ENCODE peak calls at places on chromosome 4, in six cellular contexts. J, O, D, F, E and T are unnamed samples. For H3K4me1 and H3K9me3, the result is how much of the 10 kb centered on the place peaks cover.

GRCh38 chr4:121112530-121112929 is 40.2 kb upstream of the NDNF start:
- DNase-seq in J (no peak), D (no peak), F (no peak), O (peak), E (no peak), T (no peak)

GRCh38 chr4:184439856-184440592 is 34.3 kb downstream of the IRF2 start:
- DNase-seq in D (peak), F (no peak), J (no peak), O (no peak), E (peak), T (no peak)

GRCh38 chr4:8105303-8106100 is 53.1 kb downstream of the ABLIM2 start:
- DNase-seq in E (no peak), J (no peak), F (no peak), D (no peak), O (no peak), T (no peak)

GRCh38 chr4:28558871-28559270 is 1698.2 kb downstream of the STIM2 start:
- DNase-seq in O (no peak), J (no peak), F (no peak), D (no peak), E (peak), T (no peak)

GRCh38 chr4:155974957-155975356 is 21.3 kb upstream of the CTSO start:
- DNase-seq in E (no peak), D (no peak), J (no peak), F (no peak), O (no peak), T (no peak)

GRCh38 chr4:95178938-95179337 is 369.8 kb downstream of the UNC5C start:
- DNase-seq in F (no peak), O (no peak), D (no peak), E (no peak), J (no peak), T (no peak)

GRCh38 chr4:16516796-16517413 is 290.6 kb upstream of the TAPT1 start:
- DNase-seq in O (peak), F (peak), D (peak), E (peak), J (no peak), T (no peak)

GRCh38 chr4:177047070-177047850 is 254.5 kb upstream of the VEGFC start:
- DNase-seq in J (peak), E (peak), O (peak), D (peak), F (no peak), T (no peak)

GRCh38 chr4:165477799-165478198 is 99.0 kb downstream of the CPE start:
- DNase-seq in F (no peak), O (no peak), D (no peak), E (no peak), J (no peak), T (no peak)

GRCh38 chr4:148445071-148445902 is 3.1 kb upstream of the NR3C2 start:
- DNase-seq in E (peak), O (peak), F (peak), D (peak), J (peak), T (peak)

GRCh38 chr4:126843492-126844067 is 789.2 kb upstream of the INTU start:
- DNase-seq in E (no peak), F (no peak), D (no peak), J (no peak), O (no peak), T (no peak)

GRCh38 chr4:128979934-128980333 is 113.4 kb downstream of the SCLT1 start:
- DNase-seq in E (peak), J (no peak), F (no peak), D (no peak), O (peak), T (no peak)

GRCh38 chr4:117898496-117898895 is 135.8 kb upstream of the NDST3 start:
- DNase-seq in J (no peak), D (no peak), O (no peak), F (no peak), E (no peak), T (no peak)

GRCh38 chr4:123833156-123833555 is 436.6 kb downstream of the SPRY1 start:
- DNase-seq in O (peak), D (no peak), E (no peak), J (no peak), F (no peak), T (no peak)

GRCh38 chr4:138834029-138834428 is 181.6 kb upstream of the NOCT start:
- DNase-seq in D (no peak), O (no peak), F (no peak), J (no peak), E (no peak), T (no peak)

GRCh38 chr4:41678086-41678485 is 70.4 kb downstream of the PHOX2B start:
- DNase-seq in F (no peak), O (no peak), E (no peak), J (no peak), D (no peak), T (no peak)

GRCh38 chr4:83083925-83084475 is 30.5 kb downstream of the PLAC8 start:
- DNase-seq in E (no peak), J (peak), O (peak), F (no peak), D (no peak), T (peak)

GRCh38 chr4:124414641-124415040 is 297.9 kb downstream of the ANKRD50 start:
- DNase-seq in F (no peak), E (no peak), J (no peak), O (no peak), D (no peak), T (no peak)

GRCh38 chr4:118988635-118988972 is 100.0 kb downstream of the SYNPO2 start:
- DNase-seq in J (no peak), E (no peak), D (no peak), O (no peak), F (no peak), T (no peak)

GRCh38 chr4:118981839-118982381 is 93.3 kb downstream of the SYNPO2 start:
- DNase-seq in D (peak), J (peak), E (peak), O (peak), F (no peak), T (peak)

GRCh38 chr4:118983293-118983692 is 94.6 kb downstream of the SYNPO2 start:
- DNase-seq in D (no peak), O (no peak), F (no peak), E (no peak), J (no peak), T (no peak)

GRCh38 chr4:118987959-118988634 is 99.4 kb downstream of the SYNPO2 start:
- DNase-seq in J (no peak), O (no peak), F (no peak), D (no peak), E (no peak), T (no peak)

DNA sequence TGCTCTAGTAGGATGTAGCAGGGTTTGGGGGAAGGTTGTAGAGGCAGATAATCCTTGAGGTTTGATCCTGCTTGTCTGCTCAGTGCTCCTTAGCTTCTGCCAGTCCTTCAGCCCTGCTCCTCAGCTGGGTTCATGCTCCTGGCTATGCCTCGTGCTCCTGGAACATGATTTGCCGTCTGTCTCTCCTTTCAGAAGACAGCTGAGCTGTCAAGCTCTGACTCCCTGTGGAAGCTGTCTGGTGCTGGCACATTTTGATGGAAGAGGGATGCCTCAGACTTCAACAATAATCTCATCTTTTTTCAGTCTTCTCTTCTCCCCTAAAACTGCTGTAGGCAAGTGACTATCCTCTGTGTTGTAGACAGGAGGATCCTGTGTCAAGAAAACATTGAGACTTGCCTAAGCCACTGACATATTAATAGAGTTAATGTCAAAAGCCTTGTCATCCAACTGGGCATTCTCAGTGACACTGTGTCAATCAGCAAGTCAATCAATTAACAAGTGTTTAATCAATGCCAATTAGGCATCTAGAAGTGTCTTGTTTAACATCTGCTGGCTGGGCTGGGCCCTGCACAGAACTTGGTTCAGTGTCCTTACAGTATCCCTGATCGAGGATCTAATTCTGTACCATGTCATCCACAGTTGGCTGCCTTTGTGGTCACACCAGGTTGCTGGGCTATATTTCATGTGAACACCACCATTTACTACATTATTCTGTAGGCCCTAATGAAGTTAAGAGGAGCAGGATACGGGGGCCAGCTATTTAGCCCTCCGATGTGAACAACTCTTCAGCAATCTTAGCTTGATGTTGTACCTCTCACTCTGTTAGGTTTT is 96.7 kb downstream of the SYNPO2 start:
- DNase-seq in E (no peak), O (no peak), J (no peak), F (no peak), D (no peak), T (no peak)
- H3K4me1 ChIP-seq in E (under half), O (under half), J (under half), F (half or more), D (under half), T (under half)

GRCh38 chr4:69049860-69050259 is 46.4 kb upstream of the UGT2B7 start:
- DNase-seq in F (no peak), O (no peak), D (no peak), E (no peak), J (no peak), T (no peak)
- H3K9me3 ChIP-seq in F (under half), O (under half), D (under half), E (under half), J (under half), T (under half)

GRCh38 chr4:85177092-85177491 is 210.6 kb upstream of the WDFY3 start:
- DNase-seq in O (no peak), F (no peak), D (no peak), E (peak), J (no peak), T (no peak)

GRCh38 chr4:85175190-85175589 is 208.7 kb upstream of the WDFY3 start:
- DNase-seq in J (no peak), O (no peak), D (no peak), E (no peak), F (no peak), T (no peak)

GRCh38 chr4:85177679-85178078 is 211.2 kb upstream of the WDFY3 start:
- DNase-seq in O (no peak), E (no peak), F (no peak), D (no peak), J (no peak), T (no peak)

DNA sequence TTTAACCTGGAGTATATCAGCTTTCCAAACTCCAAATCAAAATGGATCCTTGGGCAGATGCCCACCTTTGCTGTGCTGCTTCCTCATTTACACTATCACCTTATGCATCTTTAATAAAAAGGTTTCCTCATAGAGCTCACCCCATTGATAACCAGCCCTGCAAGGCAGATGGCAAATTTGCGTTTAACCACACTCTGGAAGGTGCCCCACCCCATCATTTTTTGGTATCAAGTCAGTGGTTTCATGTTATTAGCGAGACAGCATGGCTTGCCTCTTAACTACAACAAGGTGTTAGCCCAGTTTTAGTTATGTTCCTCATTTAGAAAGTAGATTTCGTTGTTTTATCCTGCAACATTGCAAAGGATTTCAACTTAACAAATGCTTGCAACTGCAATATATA is 214.0 kb upstream of the WDFY3 start:
- DNase-seq in F (no peak), E (no peak), J (no peak), O (no peak), D (no peak), T (no peak)
- H3K27ac ChIP-seq in F (no peak), E (no peak), J (no peak), O (no peak), D (no peak), T (no peak)

DNA sequence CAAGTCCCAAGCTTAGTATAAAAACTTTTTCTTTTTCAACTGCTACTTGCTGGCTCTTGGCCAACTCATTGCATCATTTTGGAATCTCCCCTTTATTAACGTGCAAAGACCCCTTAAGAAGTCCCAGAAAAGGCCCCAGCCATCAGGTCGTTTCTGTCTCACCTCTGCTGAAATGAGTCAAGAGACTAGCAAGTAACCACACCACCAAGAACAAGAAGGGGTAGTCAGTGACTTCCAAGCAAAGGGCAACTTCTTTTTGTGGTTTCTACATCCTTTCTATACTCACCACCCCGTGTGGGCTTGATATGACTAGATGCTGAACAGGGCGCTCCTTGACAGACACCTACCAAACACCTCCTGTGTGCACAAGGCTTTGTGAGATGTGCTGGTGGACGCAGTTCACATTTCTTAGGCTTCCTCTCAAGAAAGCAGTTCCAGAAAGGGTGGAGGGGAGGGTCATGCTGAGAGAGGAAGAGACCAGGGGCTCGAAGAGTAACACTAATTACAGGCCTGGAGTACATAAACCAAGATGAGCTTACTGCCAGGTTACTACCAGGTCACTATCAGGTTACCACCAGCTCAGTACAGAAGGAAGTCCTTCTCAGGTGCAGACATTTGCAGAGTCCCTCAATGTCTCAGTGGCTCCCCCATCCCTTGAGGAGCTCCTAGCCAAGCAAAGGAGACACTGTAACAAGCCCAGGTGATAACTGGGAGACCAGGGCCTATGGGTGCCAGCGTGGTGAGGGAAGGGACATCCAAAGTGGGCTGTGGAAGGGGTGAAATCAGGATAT is 19.3 kb downstream of the JAKMIP1 start:
- DNase-seq in J (peak), D (no peak), O (no peak), E (no peak), F (no peak), T (no peak)
- H3K4me1 ChIP-seq in J (half or more), D (under half), O (under half), E (under half), F (under half), T (under half)

GRCh38 chr4:33661636-33662035 is 2582.7 kb downstream of the ARAP2 start:
- DNase-seq in O (no peak), F (no peak), E (no peak), D (no peak), J (no peak), T (no peak)
- H3K9me3 ChIP-seq in O (under half), F (under half), E (under half), D (under half), J (under half), T (under half)

GRCh38 chr4:172040766-172041165 is 227.6 kb downstream of the GALNTL6 start:
- DNase-seq in J (no peak), E (no peak), O (no peak), D (no peak), F (no peak), T (no peak)

GRCh38 chr4:172042714-172043114 is 229.5 kb downstream of the GALNTL6 start:
- DNase-seq in F (no peak), D (no peak), J (no peak), O (peak), E (peak), T (no peak)

DNA sequence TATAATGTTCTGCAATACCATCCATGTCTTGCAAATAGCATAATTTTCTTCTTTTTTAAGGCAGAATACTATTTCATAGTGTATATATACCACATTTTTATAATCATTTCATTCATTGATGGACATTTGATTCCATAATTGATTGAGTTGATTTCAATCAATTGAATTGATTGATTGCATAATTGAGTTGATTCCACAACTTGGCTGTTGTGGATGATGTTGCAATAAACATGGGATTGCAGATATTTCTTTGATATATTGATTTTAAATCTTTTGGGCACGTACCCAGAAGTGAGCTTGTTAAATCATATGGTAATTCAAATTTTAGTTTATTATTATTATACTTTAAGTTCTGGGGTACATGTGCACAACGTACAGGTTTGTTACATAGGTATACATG is 232.8 kb downstream of the GALNTL6 start:
- DNase-seq in O (no peak), J (no peak), E (no peak), F (no peak), D (no peak), T (no peak)
- H3K27ac ChIP-seq in O (no peak), J (no peak), E (no peak), F (no peak), D (no peak), T (no peak)